ENCODE peak calls at places on chromosomes 3 and 15, in nine cellular contexts. X is stimulated activated CD8-positive, alpha-beta memory T cell treated with anti-CD3 and anti-CD28 coated beads, Interleukin-7, amount 100 ng/mL, for 4 hours; P is epithelial cell of esophagus; H is nucleus accumbens; Y is right atrium auricular region; G is KBM-7; O is NCI-H345; T is effector CD4-positive, alpha-beta T cell; C is iPS DF 19.7. I is an unnamed sample.

GRCh38 chr3:171187706-171188290 is 161.3 kb upstream of the SLC2A2 start:
- DNase-seq in O (no peak), Y (no peak), X (no peak), P (peak), G (peak), T (no peak), H (no peak), C (no peak), I (no peak)

GRCh38 chr15:70853855-70854668 is at the start of gene LARP6:
- DNase-seq in T (no peak), Y (no peak), C (no peak), G (peak), X (peak), H (peak), O (peak), P (no peak), I (no peak)

GRCh38 chr15:63597033-63597790 is at the start of gene FBXL22:
- DNase-seq in G (no peak), Y (no peak), T (no peak), O (peak), P (no peak), H (no peak), C (no peak), X (no peak), I (no peak)

GRCh38 chr15:74193305-74193718 is 9.3 kb downstream of the STRA6 start:
- DNase-seq in H (no peak), C (no peak), P (peak), O (no peak), T (no peak), X (no peak), G (no peak), Y (no peak), I (peak)

GRCh38 chr15:63501256-63502089 is 2.9 kb upstream of the USP3 start:
- DNase-seq in H (peak), C (no peak), G (no peak), Y (peak), T (peak), O (no peak), X (peak), P (peak), I (peak)

GRCh38 chr15:65354835-65355172 is 23.0 kb downstream of the IGDCC3 start:
- DNase-seq in T (no peak), Y (no peak), P (no peak), O (no peak), G (no peak), H (no peak), X (no peak), C (no peak), I (no peak)

GRCh38 chr3:151841801-151842200 is 27.9 kb downstream of the AADAC start:
- DNase-seq in C (no peak), G (no peak), O (no peak), Y (no peak), X (no peak), H (no peak), P (no peak), T (no peak), I (peak)

GRCh38 chr15:72888211-72888610 is 104.7 kb upstream of the ADPGK start:
- DNase-seq in G (no peak), X (no peak), O (no peak), C (no peak), H (no peak), P (no peak), T (no peak), Y (no peak), I (no peak)

GRCh38 chr3:158920375-158920774 is 118.5 kb downstream of the MFSD1 start:
- DNase-seq in H (no peak), X (no peak), O (no peak), Y (no peak), C (no peak), P (peak), G (no peak), T (no peak), I (no peak)

GRCh38 chr3:52712291-52713212 is 6.6 kb downstream of the SPCS1 start:
- DNase-seq in C (no peak), H (no peak), G (no peak), O (no peak), P (no peak), Y (no peak), X (no peak), T (no peak), I (no peak)

GRCh38 chr15:68311859-68312557 is 34.5 kb downstream of the FEM1B start:
- DNase-seq in C (no peak), P (no peak), H (no peak), O (no peak), Y (peak), X (no peak), G (no peak), T (no peak), I (no peak)

GRCh38 chr3:197518794-197519451 is 36.8 kb downstream of the BDH1 start:
- DNase-seq in G (no peak), P (no peak), O (no peak), T (no peak), C (no peak), Y (no peak), X (no peak), H (no peak), I (no peak)